ENCODE peak calls at places on chromosomes 6 and 20, in ten cellular contexts. W, J, O, R, F, G, L, N, X and K are unnamed samples.

GRCh38 chr6:90039911-90040310 is 145.6 kb downstream of the GJA10 start:
- DNase-seq in L (no peak), G (no peak), R (no peak), N (no peak), F (no peak), O (peak), W (no peak), J (no peak), X (no peak), K (no peak)

GRCh38 chr20:14700641-14700965 is 363.2 kb upstream of the FLRT3 start:
- DNase-seq in X (no peak), L (no peak), R (no peak), N (no peak), O (peak), F (peak), W (no peak), J (no peak), G (peak), K (no peak)

GRCh38 chr6:131764350-131764749 is 43.5 kb upstream of the ENPP1 start:
- DNase-seq in R (no peak), L (no peak), J (no peak), F (no peak), G (peak), N (no peak), X (no peak), O (no peak), W (no peak), K (no peak)

GRCh38 chr6:18265099-18265372 is 706 bp upstream of the DEK start:
- DNase-seq in J (no peak), L (no peak), X (no peak), G (no peak), W (no peak), O (no peak), F (no peak), N (no peak), R (no peak), K (no peak)

GRCh38 chr20:57655812-57656161 is 35.6 kb upstream of the ZBP1 start:
- DNase-seq in L (no peak), W (no peak), O (no peak), G (no peak), R (no peak), X (no peak), J (no peak), N (no peak), F (no peak), K (no peak)

GRCh38 chr6:134787261-134787871 is 162.5 kb downstream of the ALDH8A1 start:
- DNase-seq in W (no peak), N (no peak), G (peak), O (peak), J (no peak), X (no peak), R (no peak), L (no peak), F (no peak), K (no peak)

GRCh38 chr6:128932061-128932460 is 49.1 kb downstream of the LAMA2 start:
- DNase-seq in X (no peak), F (no peak), N (no peak), W (no peak), L (no peak), R (no peak), G (peak), J (no peak), O (peak), K (no peak)

GRCh38 chr6:170555305-170555704 is 1.1 kb downstream of the TBP start:
- DNase-seq in R (no peak), N (no peak), W (peak), O (no peak), X (no peak), G (no peak), F (no peak), L (no peak), J (no peak), K (no peak)

GRCh38 chr6:91020741-91021140 is 433.9 kb upstream of the MAP3K7 start:
- DNase-seq in X (no peak), O (no peak), W (no peak), J (no peak), G (no peak), N (no peak), F (no peak), R (peak), L (no peak), K (no peak)

GRCh38 chr6:32968093-32968769 is at the start of gene BRD2:
- DNase-seq in R (peak), G (peak), L (peak), J (peak), N (peak), O (peak), X (peak), W (peak), F (peak), K (peak)

GRCh38 chr20:17866234-17867001 is 102.2 kb downstream of the SNX5 start:
- DNase-seq in X (no peak), G (no peak), F (no peak), O (no peak), W (no peak), J (no peak), R (no peak), N (no peak), L (no peak), K (no peak)

GRCh38 chr20:13336308-13337089 is 115.4 kb downstream of the ISM1 start:
- DNase-seq in X (no peak), N (no peak), O (peak), J (no peak), G (peak), L (no peak), R (no peak), F (no peak), W (no peak), K (no peak)

GRCh38 chr20:33733654-33734576 is 2.1 kb downstream of the ZNF341 start:
- DNase-seq in N (no peak), O (peak), W (no peak), X (no peak), F (peak), R (no peak), G (peak), L (no peak), J (peak), K (no peak)

GRCh38 chr6:21826460-21826859 is 232.9 kb downstream of the SOX4 start:
- DNase-seq in J (no peak), F (no peak), R (no peak), O (no peak), L (no peak), N (no peak), X (no peak), G (no peak), W (no peak), K (no peak)

GRCh38 chr6:112030206-112030932 is 23.5 kb upstream of the CCN6 start:
- DNase-seq in F (peak), X (no peak), G (no peak), N (no peak), R (no peak), W (no peak), O (no peak), J (no peak), L (no peak), K (no peak)

GRCh38 chr20:49318430-49319203 is 40.8 kb upstream of the ZNFX1 start:
- DNase-seq in G (no peak), W (peak), F (no peak), O (no peak), N (no peak), R (no peak), L (no peak), J (no peak), X (no peak), K (no peak)